ENCODE peak calls at places on chromosomes 1 and 21, in ten cellular contexts. One of them, this sample, is unnamed.
A peak's percentile ranks its signal among the peaks of the same experiment; 100 is the strongest.

GRCh38 chr1:42176902-42177519 is 12.5 kb upstream of the GUCA2A start:
- DNase-seq in cardiac fibroblast: peak; percentile 63
- DNase-seq in CD8-positive, alpha-beta T cell: no peak
- DNase-seq in A549: peak; percentile 40
- DNase-seq in fibroblast of the aortic adventitia: peak; percentile 50
- DNase-seq in neural progenitor cell: peak; percentile 72
- DNase-seq in Caco-2: no peak
- DNase-seq in effector memory CD4-positive, alpha-beta T cell: no peak
- DNase-seq in hepatocyte: peak; percentile 66
- DNase-seq in HL-60: peak; percentile 20
- DNase-seq in this sample: no peak

GRCh38 chr1:66492424-66492823 is 41.5 kb upstream of the SGIP1 start:
- DNase-seq in cardiac fibroblast: no peak
- DNase-seq in CD8-positive, alpha-beta T cell: no peak
- DNase-seq in A549: no peak
- DNase-seq in fibroblast of the aortic adventitia: no peak
- DNase-seq in neural progenitor cell: no peak
- DNase-seq in Caco-2: no peak
- DNase-seq in effector memory CD4-positive, alpha-beta T cell: no peak
- DNase-seq in hepatocyte: no peak
- DNase-seq in HL-60: no peak
- DNase-seq in this sample: no peak

GRCh38 chr1:44078087-44078486 is 40.5 kb upstream of the KLF17 start:
- DNase-seq in cardiac fibroblast: no peak
- DNase-seq in CD8-positive, alpha-beta T cell: no peak
- DNase-seq in A549: no peak
- DNase-seq in fibroblast of the aortic adventitia: no peak
- DNase-seq in neural progenitor cell: no peak
- DNase-seq in Caco-2: no peak
- DNase-seq in effector memory CD4-positive, alpha-beta T cell: no peak
- DNase-seq in hepatocyte: no peak
- DNase-seq in HL-60: no peak
- DNase-seq in this sample: no peak

GRCh38 chr21:33268736-33269441 is 2.7 kb downstream of the IL10RB start:
- DNase-seq in cardiac fibroblast: no peak
- DNase-seq in CD8-positive, alpha-beta T cell: peak; percentile 31
- DNase-seq in A549: no peak
- DNase-seq in fibroblast of the aortic adventitia: no peak
- DNase-seq in neural progenitor cell: no peak
- DNase-seq in Caco-2: no peak
- DNase-seq in effector memory CD4-positive, alpha-beta T cell: peak; percentile 30
- DNase-seq in hepatocyte: peak; percentile 79
- DNase-seq in HL-60: no peak
- DNase-seq in this sample: no peak

GRCh38 chr1:95850798-95851197 is 616.8 kb downstream of the RWDD3 start:
- DNase-seq in cardiac fibroblast: no peak
- DNase-seq in CD8-positive, alpha-beta T cell: no peak
- DNase-seq in A549: no peak
- DNase-seq in fibroblast of the aortic adventitia: no peak
- DNase-seq in neural progenitor cell: no peak
- DNase-seq in Caco-2: no peak
- DNase-seq in effector memory CD4-positive, alpha-beta T cell: no peak
- DNase-seq in hepatocyte: peak; percentile 59
- DNase-seq in HL-60: no peak
- DNase-seq in this sample: no peak

GRCh38 chr1:23405946-23406345 is 18.6 kb downstream of the TCEA3 start:
- DNase-seq in cardiac fibroblast: no peak
- DNase-seq in CD8-positive, alpha-beta T cell: no peak
- DNase-seq in A549: no peak
- DNase-seq in fibroblast of the aortic adventitia: no peak
- DNase-seq in neural progenitor cell: no peak
- DNase-seq in Caco-2: no peak
- DNase-seq in effector memory CD4-positive, alpha-beta T cell: no peak
- DNase-seq in hepatocyte: no peak
- DNase-seq in HL-60: no peak
- DNase-seq in this sample: no peak

GRCh38 chr1:217048104-217048707 is 325.0 kb upstream of the ESRRG start:
- DNase-seq in cardiac fibroblast: peak; percentile 3
- DNase-seq in CD8-positive, alpha-beta T cell: no peak
- DNase-seq in A549: peak; percentile 5
- DNase-seq in fibroblast of the aortic adventitia: peak; percentile 2
- DNase-seq in neural progenitor cell: peak; percentile 42
- DNase-seq in Caco-2: peak; percentile 33
- DNase-seq in effector memory CD4-positive, alpha-beta T cell: no peak
- DNase-seq in hepatocyte: no peak
- DNase-seq in HL-60: no peak
- DNase-seq in this sample: no peak

GRCh38 chr1:17287377-17287776 is 20.6 kb upstream of the PADI4 start:
- DNase-seq in cardiac fibroblast: peak; percentile 76
- DNase-seq in CD8-positive, alpha-beta T cell: no peak
- DNase-seq in A549: peak; percentile 63
- DNase-seq in fibroblast of the aortic adventitia: peak; percentile 79
- DNase-seq in neural progenitor cell: no peak
- DNase-seq in Caco-2: no peak
- DNase-seq in effector memory CD4-positive, alpha-beta T cell: no peak
- DNase-seq in hepatocyte: no peak
- DNase-seq in HL-60: no peak
- DNase-seq in this sample: no peak

GRCh38 chr1:197356723-197357533 is 88.9 kb downstream of the CRB1 start:
- DNase-seq in cardiac fibroblast: peak; percentile 80
- DNase-seq in CD8-positive, alpha-beta T cell: no peak
- DNase-seq in A549: no peak
- DNase-seq in fibroblast of the aortic adventitia: peak; percentile 68
- DNase-seq in neural progenitor cell: peak; percentile 66
- DNase-seq in Caco-2: no peak
- DNase-seq in effector memory CD4-positive, alpha-beta T cell: no peak
- DNase-seq in hepatocyte: peak; percentile 66
- DNase-seq in HL-60: no peak
- DNase-seq in this sample: no peak

GRCh38 chr1:65045022-65045786 is 78.9 kb upstream of the JAK1 start:
- DNase-seq in cardiac fibroblast: no peak
- DNase-seq in CD8-positive, alpha-beta T cell: no peak
- DNase-seq in A549: no peak
- DNase-seq in fibroblast of the aortic adventitia: no peak
- DNase-seq in neural progenitor cell: no peak
- DNase-seq in Caco-2: no peak
- DNase-seq in effector memory CD4-positive, alpha-beta T cell: no peak
- DNase-seq in hepatocyte: no peak
- DNase-seq in HL-60: no peak
- DNase-seq in this sample: no peak

GRCh38 chr1:29527314-29528004 is 291.1 kb downstream of the PTPRU start:
- DNase-seq in cardiac fibroblast: no peak
- DNase-seq in CD8-positive, alpha-beta T cell: no peak
- DNase-seq in A549: no peak
- DNase-seq in fibroblast of the aortic adventitia: no peak
- DNase-seq in neural progenitor cell: peak; percentile 21
- DNase-seq in Caco-2: no peak
- DNase-seq in effector memory CD4-positive, alpha-beta T cell: no peak
- DNase-seq in hepatocyte: no peak
- DNase-seq in HL-60: no peak
- DNase-seq in this sample: peak; percentile 29

GRCh38 chr1:23217421-23218115 is at the start of gene HTR1D:
- DNase-seq in cardiac fibroblast: no peak
- DNase-seq in CD8-positive, alpha-beta T cell: no peak
- DNase-seq in A549: no peak
- DNase-seq in fibroblast of the aortic adventitia: no peak
- DNase-seq in neural progenitor cell: peak; percentile 80
- DNase-seq in Caco-2: no peak
- DNase-seq in effector memory CD4-positive, alpha-beta T cell: no peak
- DNase-seq in hepatocyte: peak; percentile 42
- DNase-seq in HL-60: no peak
- DNase-seq in this sample: no peak

GRCh38 chr1:9294440-9294773 is 1.7 kb downstream of the SPSB1 start:
- DNase-seq in cardiac fibroblast: peak; percentile 67
- DNase-seq in CD8-positive, alpha-beta T cell: no peak
- DNase-seq in A549: no peak
- DNase-seq in fibroblast of the aortic adventitia: peak; percentile 83
- DNase-seq in neural progenitor cell: no peak
- DNase-seq in Caco-2: no peak
- DNase-seq in effector memory CD4-positive, alpha-beta T cell: no peak
- DNase-seq in hepatocyte: peak; percentile 48
- DNase-seq in HL-60: no peak
- DNase-seq in this sample: no peak

GRCh38 chr1:109643385-109644230 is 12.3 kb upstream of the GSTM4 start:
- DNase-seq in cardiac fibroblast: peak; percentile 79
- DNase-seq in CD8-positive, alpha-beta T cell: peak; percentile 85
- DNase-seq in A549: peak; percentile 59
- DNase-seq in fibroblast of the aortic adventitia: peak; percentile 73
- DNase-seq in neural progenitor cell: peak; percentile 92
- DNase-seq in Caco-2: peak; percentile 76
- DNase-seq in effector memory CD4-positive, alpha-beta T cell: peak; percentile 71
- DNase-seq in hepatocyte: peak; percentile 90
- DNase-seq in HL-60: no peak
- DNase-seq in this sample: peak; percentile 84

GRCh38 chr1:81974222-81974841 is 173.6 kb downstream of the ADGRL2 start:
- DNase-seq in cardiac fibroblast: no peak
- DNase-seq in CD8-positive, alpha-beta T cell: no peak
- DNase-seq in A549: no peak
- DNase-seq in fibroblast of the aortic adventitia: no peak
- DNase-seq in neural progenitor cell: no peak
- DNase-seq in Caco-2: no peak
- DNase-seq in effector memory CD4-positive, alpha-beta T cell: no peak
- DNase-seq in hepatocyte: peak; percentile 13
- DNase-seq in HL-60: no peak
- DNase-seq in this sample: no peak

GRCh38 chr1:98732985-98733781 is 71.7 kb downstream of the SNX7 start:
- DNase-seq in cardiac fibroblast: no peak
- DNase-seq in CD8-positive, alpha-beta T cell: no peak
- DNase-seq in A549: no peak
- DNase-seq in fibroblast of the aortic adventitia: peak; percentile 9
- DNase-seq in neural progenitor cell: no peak
- DNase-seq in Caco-2: no peak
- DNase-seq in effector memory CD4-positive, alpha-beta T cell: no peak
- DNase-seq in hepatocyte: peak; percentile 68
- DNase-seq in HL-60: no peak
- DNase-seq in this sample: no peak

GRCh38 chr1:209412566-209412965 is 170.9 kb upstream of the CAMK1G start:
- DNase-seq in cardiac fibroblast: no peak
- DNase-seq in CD8-positive, alpha-beta T cell: no peak
- DNase-seq in A549: no peak
- DNase-seq in fibroblast of the aortic adventitia: no peak
- DNase-seq in neural progenitor cell: no peak
- DNase-seq in Caco-2: no peak
- DNase-seq in effector memory CD4-positive, alpha-beta T cell: no peak
- DNase-seq in hepatocyte: no peak
- DNase-seq in HL-60: no peak
- DNase-seq in this sample: no peak

GRCh38 chr1:62530516-62531154 is 66.7 kb upstream of the ANGPTL3 start:
- DNase-seq in cardiac fibroblast: peak; percentile 58
- DNase-seq in CD8-positive, alpha-beta T cell: peak; percentile 18
- DNase-seq in A549: peak; percentile 10
- DNase-seq in fibroblast of the aortic adventitia: peak; percentile 31
- DNase-seq in neural progenitor cell: peak; percentile 72
- DNase-seq in Caco-2: peak; percentile 44
- DNase-seq in effector memory CD4-positive, alpha-beta T cell: no peak
- DNase-seq in hepatocyte: peak; percentile 72
- DNase-seq in HL-60: no peak
- DNase-seq in this sample: no peak

DNA sequence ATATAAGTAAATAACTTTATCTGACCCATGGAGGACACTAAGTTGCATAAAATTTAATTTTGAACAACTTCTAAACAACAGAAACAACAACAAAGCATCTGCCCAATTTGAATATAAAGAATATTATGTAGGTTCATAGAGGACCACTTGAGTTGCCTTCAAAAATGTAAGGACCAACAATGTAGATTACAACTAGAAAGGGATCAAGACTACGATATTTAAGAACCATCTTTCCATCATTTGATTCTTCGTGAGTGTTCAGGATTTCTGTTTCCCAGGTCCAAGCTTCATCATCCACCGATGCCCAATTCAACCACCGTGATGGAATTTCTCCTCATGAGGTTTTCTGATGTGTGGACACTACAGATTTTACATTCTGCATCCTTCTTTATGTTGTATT is at the start of gene OR14C36:
- DNase-seq in cardiac fibroblast: no peak
- DNase-seq in CD8-positive, alpha-beta T cell: no peak
- DNase-seq in A549: no peak
- DNase-seq in fibroblast of the aortic adventitia: no peak
- DNase-seq in neural progenitor cell: no peak
- DNase-seq in Caco-2: no peak
- DNase-seq in effector memory CD4-positive, alpha-beta T cell: no peak
- DNase-seq in hepatocyte: no peak
- DNase-seq in HL-60: no peak
- DNase-seq in this sample: no peak
- H3K4me3 ChIP-seq in cardiac fibroblast: no peak within 1 kb of the TSS
- H3K4me3 ChIP-seq in CD8-positive, alpha-beta T cell: no peak within 1 kb of the TSS
- H3K4me3 ChIP-seq in A549: no peak within 1 kb of the TSS
- H3K4me3 ChIP-seq in fibroblast of the aortic adventitia: no peak within 1 kb of the TSS
- H3K4me3 ChIP-seq in neural progenitor cell: no peak within 1 kb of the TSS
- H3K4me3 ChIP-seq in Caco-2: no peak within 1 kb of the TSS
- H3K4me3 ChIP-seq in effector memory CD4-positive, alpha-beta T cell: no peak within 1 kb of the TSS
- H3K4me3 ChIP-seq in hepatocyte: no peak within 1 kb of the TSS
- H3K4me3 ChIP-seq in HL-60: no peak within 1 kb of the TSS
- H3K4me3 ChIP-seq in this sample: no peak within 1 kb of the TSS

GRCh38 chr1:156126043-156126700 is 11.7 kb downstream of the LMNA start:
- DNase-seq in cardiac fibroblast: peak; percentile 99
- DNase-seq in CD8-positive, alpha-beta T cell: peak; percentile 65
- DNase-seq in A549: peak; percentile 72
- DNase-seq in fibroblast of the aortic adventitia: peak; percentile 97
- DNase-seq in neural progenitor cell: no peak
- DNase-seq in Caco-2: no peak
- DNase-seq in effector memory CD4-positive, alpha-beta T cell: peak; percentile 76
- DNase-seq in hepatocyte: peak; percentile 85
- DNase-seq in HL-60: peak; percentile 91
- DNase-seq in this sample: peak; percentile 98
- H3K4me3 ChIP-seq in cardiac fibroblast: peak overlapping the region; percentile 17
- H3K4me3 ChIP-seq in CD8-positive, alpha-beta T cell: no peak overlapping the region
- H3K4me3 ChIP-seq in A549: peak overlapping the region; percentile 22
- H3K4me3 ChIP-seq in fibroblast of the aortic adventitia: peak overlapping the region; percentile 54
- H3K4me3 ChIP-seq in neural progenitor cell: no peak overlapping the region
- H3K4me3 ChIP-seq in Caco-2: no peak overlapping the region
- H3K4me3 ChIP-seq in effector memory CD4-positive, alpha-beta T cell: no peak overlapping the region
- H3K4me3 ChIP-seq in hepatocyte: no peak overlapping the region
- H3K4me3 ChIP-seq in HL-60: no peak overlapping the region
- H3K4me3 ChIP-seq in this sample: peak overlapping the region; percentile 96

GRCh38 chr1:174789399-174789798 is 210.3 kb upstream of the CACYBP start:
- DNase-seq in cardiac fibroblast: peak; percentile 39
- DNase-seq in CD8-positive, alpha-beta T cell: no peak
- DNase-seq in A549: no peak
- DNase-seq in fibroblast of the aortic adventitia: peak; percentile 74
- DNase-seq in neural progenitor cell: no peak
- DNase-seq in Caco-2: no peak
- DNase-seq in effector memory CD4-positive, alpha-beta T cell: no peak
- DNase-seq in hepatocyte: no peak
- DNase-seq in HL-60: no peak
- DNase-seq in this sample: no peak
- H3K4me3 ChIP-seq in cardiac fibroblast: no peak overlapping the region
- H3K4me3 ChIP-seq in CD8-positive, alpha-beta T cell: no peak overlapping the region
- H3K4me3 ChIP-seq in A549: no peak overlapping the region
- H3K4me3 ChIP-seq in fibroblast of the aortic adventitia: no peak overlapping the region
- H3K4me3 ChIP-seq in neural progenitor cell: no peak overlapping the region
- H3K4me3 ChIP-seq in Caco-2: no peak overlapping the region
- H3K4me3 ChIP-seq in effector memory CD4-positive, alpha-beta T cell: no peak overlapping the region
- H3K4me3 ChIP-seq in hepatocyte: no peak overlapping the region
- H3K4me3 ChIP-seq in HL-60: no peak overlapping the region
- H3K4me3 ChIP-seq in this sample: no peak overlapping the region

DNA sequence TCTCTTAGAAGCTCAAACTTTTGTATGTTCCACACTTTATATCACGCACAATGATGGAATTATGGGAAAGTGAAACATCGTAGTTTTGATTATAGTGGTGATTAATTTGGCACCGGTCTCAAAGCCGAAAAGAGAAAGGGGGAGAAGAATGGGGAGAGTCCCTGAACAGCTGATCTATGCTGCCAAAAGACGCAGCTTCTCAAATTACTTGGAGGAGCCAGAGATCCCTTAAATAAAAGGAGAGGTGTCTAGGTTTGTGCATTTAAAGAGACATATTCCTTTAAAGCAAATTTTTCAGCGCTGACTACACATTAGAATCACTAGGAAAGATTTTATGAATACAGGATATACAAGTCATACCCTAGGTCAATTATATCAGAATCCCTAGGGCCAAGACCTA is 599.6 kb upstream of the ADAMTS5 start:
- DNase-seq in cardiac fibroblast: no peak
- DNase-seq in CD8-positive, alpha-beta T cell: no peak
- DNase-seq in A549: no peak
- DNase-seq in fibroblast of the aortic adventitia: no peak
- DNase-seq in neural progenitor cell: no peak
- DNase-seq in Caco-2: no peak
- DNase-seq in effector memory CD4-positive, alpha-beta T cell: no peak
- DNase-seq in hepatocyte: no peak
- DNase-seq in HL-60: no peak
- DNase-seq in this sample: no peak
- H3K4me3 ChIP-seq in cardiac fibroblast: no peak overlapping the region
- H3K4me3 ChIP-seq in CD8-positive, alpha-beta T cell: no peak overlapping the region
- H3K4me3 ChIP-seq in A549: no peak overlapping the region
- H3K4me3 ChIP-seq in fibroblast of the aortic adventitia: no peak overlapping the region
- H3K4me3 ChIP-seq in neural progenitor cell: no peak overlapping the region
- H3K4me3 ChIP-seq in Caco-2: no peak overlapping the region
- H3K4me3 ChIP-seq in effector memory CD4-positive, alpha-beta T cell: no peak overlapping the region
- H3K4me3 ChIP-seq in hepatocyte: no peak overlapping the region
- H3K4me3 ChIP-seq in HL-60: no peak overlapping the region
- H3K4me3 ChIP-seq in this sample: no peak overlapping the region

This sample was measured in coronary artery.